ENCODE peak calls at places on chromosomes 12 and 14, in six cellular contexts. M is left ventricle myocardium inferior, J is PC-9, X is WTC11, N is fibroblast of villous mesenchyme, R is upper lobe of right lung. G is an unnamed sample.

GRCh38 chr12:20963303-20963702 is 152.8 kb downstream of the SLCO1B3 start:
- DNase-seq in M (no peak), J (no peak), X (no peak), N (no peak), R (no peak), G (no peak)

GRCh38 chr12:131365821-131366260 is 345.0 kb upstream of the SFSWAP start:
- DNase-seq in M (no peak), J (no peak), X (no peak), N (no peak), R (no peak), G (no peak)

GRCh38 chr14:38282941-38283340 is 27.0 kb upstream of the CLEC14A start:
- DNase-seq in M (no peak), J (no peak), X (no peak), N (no peak), R (no peak), G (no peak)

GRCh38 chr14:97618401-97618800 is 821.2 kb downstream of the VRK1 start:
- DNase-seq in M (no peak), J (no peak), X (no peak), N (no peak), R (no peak), G (no peak)

GRCh38 chr12:109127533-109128242 is 11.3 kb downstream of the ACACB start:
- DNase-seq in M (no peak), J (no peak), X (no peak), N (no peak), R (no peak), G (no peak)

GRCh38 chr14:49310298-49310697 is 275.9 kb downstream of the RPS29 start:
- DNase-seq in M (no peak), J (no peak), X (peak), N (no peak), R (no peak), G (no peak)

GRCh38 chr14:24238123-24238522 is 4.3 kb downstream of the TINF2 start:
- DNase-seq in M (no peak), J (no peak), X (no peak), N (no peak), R (no peak), G (no peak)

GRCh38 chr14:37018571-37019240 is 153.7 kb downstream of the SLC25A21 start:
- DNase-seq in M (no peak), J (no peak), X (no peak), N (no peak), R (no peak), G (no peak)

GRCh38 chr12:109718390-109718789 is 4.8 kb downstream of the FAM222A start:
- DNase-seq in M (no peak), J (no peak), X (peak), N (no peak), R (no peak), G (no peak)

GRCh38 chr12:4909734-4910501 is at the start of gene KCNA1:
- DNase-seq in M (no peak), J (no peak), X (peak), N (no peak), R (no peak), G (no peak)

GRCh38 chr14:81319946-81320345 is 80.2 kb downstream of the STON2 start:
- DNase-seq in M (no peak), J (no peak), X (no peak), N (no peak), R (no peak), G (no peak)

GRCh38 chr12:51678086-51678724 is 87.2 kb downstream of the SCN8A start:
- DNase-seq in M (no peak), J (peak), X (peak), N (peak), R (no peak), G (no peak)

DNA sequence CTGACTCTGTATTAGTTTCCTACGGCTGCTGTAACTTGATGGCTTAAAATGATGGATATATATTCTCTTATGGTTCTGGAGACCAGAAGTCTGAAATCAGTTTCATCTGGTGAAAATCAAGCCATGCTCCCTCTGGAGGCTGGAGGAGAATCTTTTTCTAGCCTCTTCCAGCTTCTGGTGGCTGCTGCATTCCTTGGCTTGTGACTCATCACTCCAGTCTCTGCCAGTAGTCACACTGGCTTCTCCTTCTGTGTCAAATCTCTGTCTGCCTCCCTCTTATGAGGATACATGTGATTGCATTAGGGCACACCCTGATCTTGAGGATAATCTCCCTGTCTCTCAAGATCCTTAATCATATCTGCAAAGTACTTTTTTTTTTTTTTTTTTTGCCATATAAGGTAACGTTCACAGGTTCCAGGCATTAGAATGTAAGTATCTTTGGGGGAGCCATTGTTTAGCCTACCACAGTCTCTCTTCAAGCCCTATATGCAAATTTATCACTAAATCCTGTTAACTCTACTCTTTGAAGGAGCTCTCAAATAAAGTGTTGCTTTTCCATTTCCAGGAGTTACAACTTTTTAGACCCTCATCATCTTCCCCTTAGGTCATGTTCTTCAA is 17.8 kb downstream of the DNAL1 start:
- DNase-seq in M (no peak), J (peak), X (peak), N (peak), R (no peak), G (no peak)
- TF ChIP-seq CTCF in M (no peak), J (peak), X (no peak), N (peak), R (no peak), G (no peak)

DNA sequence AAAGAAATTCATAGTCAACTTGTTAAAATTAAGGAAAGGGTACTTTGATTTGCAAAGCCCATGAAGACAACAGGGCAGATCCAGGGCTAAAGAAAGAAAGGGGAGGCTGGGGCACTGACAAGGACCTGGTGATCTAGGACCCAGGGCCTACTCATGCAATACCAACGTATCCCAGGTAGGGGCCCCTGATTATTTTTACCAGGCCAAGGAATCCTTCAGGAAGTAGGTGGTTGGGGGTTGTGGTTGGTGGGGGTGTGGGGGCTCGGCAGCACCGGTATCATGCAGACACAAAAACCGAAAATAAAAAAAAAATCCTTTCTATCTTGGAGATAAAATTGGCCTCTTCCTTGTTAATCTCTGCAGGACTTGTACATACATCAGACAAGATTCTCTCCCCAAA is 47.5 kb downstream of the GSC start:
- DNase-seq in M (no peak), J (no peak), X (no peak), N (no peak), R (no peak), G (no peak)
- TF ChIP-seq CTCF in M (no peak), J (no peak), X (no peak), N (no peak), R (no peak), G (no peak)

GRCh38 chr14:102333795-102334415 is 14.4 kb downstream of the ZNF839 start:
- DNase-seq in M (no peak), J (no peak), X (no peak), N (no peak), R (no peak), G (no peak)

GRCh38 chr14:102341566-102341965 is 21.1 kb downstream of the CINP start:
- DNase-seq in M (no peak), J (no peak), X (no peak), N (no peak), R (no peak), G (no peak)

GRCh38 chr14:102335163-102335562 is 15.6 kb downstream of the ZNF839 start:
- DNase-seq in M (no peak), J (no peak), X (no peak), N (no peak), R (no peak), G (no peak)

GRCh38 chr14:102342238-102342637 is 20.5 kb downstream of the CINP start:
- DNase-seq in M (no peak), J (no peak), X (no peak), N (no peak), R (no peak), G (no peak)

GRCh38 chr14:102338724-102339123 is 19.2 kb downstream of the ZNF839 start:
- DNase-seq in M (no peak), J (no peak), X (no peak), N (no peak), R (peak), G (no peak)
- TF ChIP-seq CTCF in M (no peak), J (no peak), X (no peak), N (no peak), R (no peak), G (no peak)

DNA sequence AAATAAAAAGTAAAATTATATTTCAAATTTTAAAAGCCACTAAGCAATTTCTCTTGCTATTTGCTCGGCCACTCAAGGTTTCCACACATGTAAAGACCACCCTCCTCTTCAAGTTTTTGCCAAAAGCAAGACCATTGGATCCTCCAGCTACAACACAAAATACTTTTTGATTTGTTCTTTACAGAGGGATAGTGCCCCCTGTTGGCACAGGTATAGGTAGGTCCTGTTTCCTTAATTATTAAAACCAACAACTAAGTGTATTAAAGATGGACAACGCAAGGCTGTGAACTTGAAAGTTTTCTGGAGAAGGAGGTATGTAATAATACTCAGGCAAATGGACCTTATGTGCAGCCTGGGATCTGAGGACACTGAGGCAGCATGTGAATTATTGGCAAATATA is 23.8 kb downstream of the ATP6V1D start:
- DNase-seq in M (no peak), J (no peak), X (no peak), N (peak), R (no peak), G (no peak)
- TF ChIP-seq CTCF in M (peak), J (peak), X (peak), N (peak), R (peak), G (peak)

GRCh38 chr12:46111727-46112126 is 121.4 kb upstream of the SCAF11 start:
- DNase-seq in M (no peak), J (no peak), X (no peak), N (no peak), R (no peak), G (no peak)
- TF ChIP-seq CTCF in M (no peak), J (no peak), X (no peak), N (no peak), R (no peak), G (no peak)

GRCh38 chr12:22083167-22083566 is 37.1 kb downstream of the CMAS start:
- DNase-seq in M (no peak), J (peak), X (no peak), N (peak), R (no peak), G (no peak)
- TF ChIP-seq CTCF in M (peak), J (peak), X (no peak), N (peak), R (peak), G (peak)

GRCh38 chr14:83992857-83993256 is 1537.1 kb upstream of the FLRT2 start:
- DNase-seq in M (no peak), J (no peak), X (no peak), N (no peak), R (no peak), G (no peak)

GRCh38 chr14:83994020-83994419 is 1535.9 kb upstream of the FLRT2 start:
- DNase-seq in M (no peak), J (no peak), X (no peak), N (peak), R (no peak), G (no peak)

GRCh38 chr14:83991666-83992065 is 1538.3 kb upstream of the FLRT2 start:
- DNase-seq in M (no peak), J (no peak), X (no peak), N (no peak), R (no peak), G (no peak)

GRCh38 chr14:83993545-83993944 is 1536.4 kb upstream of the FLRT2 start:
- DNase-seq in M (no peak), J (no peak), X (no peak), N (no peak), R (no peak), G (no peak)

DNA sequence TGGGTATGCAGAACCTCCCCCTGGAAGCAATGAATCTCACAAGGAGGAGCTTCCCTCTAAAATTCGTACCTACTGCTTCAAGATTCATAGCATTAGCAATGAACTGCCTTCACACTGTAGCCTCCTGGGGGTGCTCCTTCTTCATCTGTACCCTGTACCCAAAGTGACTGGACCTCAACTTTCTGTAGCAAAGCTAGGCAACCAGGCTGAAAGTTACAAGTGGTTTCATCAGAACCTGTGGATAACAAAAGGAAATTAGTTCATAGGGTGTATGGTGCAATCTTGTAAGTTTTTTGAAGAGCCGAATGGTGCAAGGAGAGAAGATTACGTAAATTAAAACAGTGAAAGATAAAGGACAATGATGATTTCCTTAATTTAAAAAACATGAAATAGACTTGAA is 1541.7 kb upstream of the FLRT2 start:
- DNase-seq in M (no peak), J (no peak), X (no peak), N (peak), R (no peak), G (no peak)
- TF ChIP-seq CTCF in M (peak), J (no peak), X (no peak), N (peak), R (no peak), G (no peak)

GRCh38 chr12:57234571-57235011 is 5.1 kb downstream of the SHMT2 start:
- DNase-seq in M (no peak), J (no peak), X (no peak), N (no peak), R (no peak), G (no peak)

GRCh38 chr12:57234233-57234570 is 4.7 kb downstream of the SHMT2 start:
- DNase-seq in M (no peak), J (no peak), X (no peak), N (no peak), R (no peak), G (no peak)

GRCh38 chr12:57235728-57236131 is 6.2 kb downstream of the SHMT2 start:
- DNase-seq in M (no peak), J (no peak), X (no peak), N (no peak), R (no peak), G (no peak)

GRCh38 chr12:57236224-57236924 is 6.9 kb downstream of the SHMT2 start:
- DNase-seq in M (no peak), J (no peak), X (peak), N (no peak), R (no peak), G (no peak)

DNA sequence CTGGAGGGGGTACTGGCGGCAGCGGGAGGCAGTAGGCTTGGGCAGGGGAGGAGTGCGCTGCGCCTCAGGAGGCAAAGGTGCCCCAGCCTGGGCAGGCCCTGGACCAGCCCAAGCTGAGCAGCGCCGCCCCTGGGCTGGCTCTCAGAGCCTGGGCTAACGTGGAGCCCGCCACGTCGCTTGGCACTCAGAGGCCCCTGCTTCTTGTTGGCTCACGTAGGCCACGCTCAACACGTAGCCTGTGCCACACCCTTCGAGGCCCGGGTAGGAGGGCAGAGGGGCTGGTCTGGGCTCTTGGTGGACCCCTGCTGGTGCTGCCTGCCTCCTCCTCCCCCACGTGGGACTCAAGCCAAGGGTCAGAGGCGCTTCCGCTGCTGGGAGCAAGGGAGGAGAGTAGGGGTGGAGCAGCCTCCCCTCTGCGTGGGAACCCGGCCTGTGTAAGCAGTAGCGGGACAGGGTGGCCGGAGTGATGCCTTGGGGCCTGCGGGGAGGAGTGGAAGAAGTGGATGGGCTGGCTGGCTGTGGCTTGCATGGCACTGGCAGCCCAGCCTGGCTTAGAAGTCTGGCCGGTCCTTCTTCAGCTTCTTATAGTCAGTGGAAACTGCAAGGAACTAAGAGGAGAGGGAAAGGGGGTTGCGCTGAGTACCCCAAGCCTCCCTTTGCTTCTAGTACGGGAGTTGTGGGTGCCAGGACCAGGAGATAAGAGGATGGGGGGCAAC is 5.7 kb downstream of the SHMT2 start:
- DNase-seq in M (peak), J (no peak), X (peak), N (peak), R (no peak), G (no peak)
- TF ChIP-seq CTCF in M (no peak), J (no peak), X (no peak), N (peak), R (no peak), G (no peak)

DNA sequence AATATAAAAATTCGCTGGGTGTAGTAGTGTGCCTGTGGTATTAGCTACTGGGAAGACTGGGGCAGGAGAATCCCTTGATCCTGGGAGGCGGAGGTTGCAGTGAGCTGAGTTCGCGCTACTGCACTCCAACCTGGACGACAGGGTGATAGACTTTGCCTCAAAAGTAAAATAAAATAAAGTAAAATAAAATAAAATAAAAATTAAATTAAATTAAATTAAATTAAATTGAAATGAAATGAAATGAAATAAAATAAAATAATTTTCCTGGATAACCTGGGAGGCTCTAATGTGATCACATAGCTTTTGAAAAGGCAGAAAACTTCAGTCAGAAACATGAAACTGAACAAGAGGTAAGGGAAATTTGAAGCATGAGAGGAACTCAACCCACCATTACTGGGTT is 818.4 kb upstream of the ATXN7L3B start:
- DNase-seq in M (no peak), J (no peak), X (no peak), N (no peak), R (no peak), G (no peak)
- TF ChIP-seq CTCF in M (no peak), J (no peak), X (no peak), N (no peak), R (no peak), G (no peak)

G was measured in mesothelial cell of epicardium.